ENCODE peak calls at places on chromosomes 1 and 21, in four cellular contexts. N, J, V and X are unnamed samples.

GRCh38 chr1:162710349-162710748 is 78.1 kb downstream of the DDR2 start:
- DNase-seq in N (no peak), J (no peak), V (no peak), X (no peak)

GRCh38 chr1:3547055-3548005 is 64.0 kb downstream of the MEGF6 start:
- DNase-seq in N (no peak), J (no peak), V (no peak), X (no peak)

GRCh38 chr1:179154437-179154836 is 72.6 kb downstream of the TOR3A start:
- DNase-seq in V (no peak), N (no peak), J (no peak), X (no peak)

GRCh38 chr1:62687421-62687902 is 724 bp downstream of the DOCK7 start:
- DNase-seq in N (no peak), J (peak; percentile 40), V (no peak), X (no peak)

GRCh38 chr1:203126151-203126865 is 1.2 kb upstream of the ADORA1 start:
- DNase-seq in J (no peak), V (no peak), N (peak; percentile 55), X (peak; percentile 57)

GRCh38 chr21:40938078-40938477 is 91.1 kb upstream of the DSCAM start:
- DNase-seq in N (no peak), J (no peak), V (no peak), X (no peak)

GRCh38 chr1:233868461-233868860 is 36.0 kb upstream of the SLC35F3 start:
- DNase-seq in J (no peak), N (no peak), V (no peak), X (no peak)

GRCh38 chr1:231121533-231121932 is 40.3 kb upstream of the TRIM67 start:
- DNase-seq in J (no peak), N (no peak), V (no peak), X (no peak)

GRCh38 chr1:31977361-31978131 is 36.1 kb upstream of the KHDRBS1 start:
- DNase-seq in J (peak; percentile 65), N (no peak), V (no peak), X (no peak)

GRCh38 chr21:20618878-20619277 is 379.3 kb upstream of the NCAM2 start:
- DNase-seq in N (no peak), J (no peak), V (no peak), X (no peak)

GRCh38 chr1:156546267-156546666 is 26.1 kb downstream of the IQGAP3 start:
- DNase-seq in V (no peak), N (no peak), J (no peak), X (no peak)

GRCh38 chr1:161020573-161021167 is at the start of gene F11R:
- DNase-seq in N (no peak), J (peak; percentile 49), V (peak; percentile 75), X (no peak)

GRCh38 chr1:16155537-16156410 is at the start of gene EPHA2:
- DNase-seq in J (peak; percentile 91), V (peak; percentile 94), N (peak; percentile 97), X (peak; percentile 89)

GRCh38 chr1:244324176-244324883 is 127.4 kb downstream of the ADSS2 start:
- DNase-seq in V (no peak), N (no peak), J (no peak), X (peak; percentile 40)

GRCh38 chr1:95176859-95177258 is 57.2 kb upstream of the RWDD3 start:
- DNase-seq in V (no peak), J (no peak), N (no peak), X (no peak)

GRCh38 chr1:158654570-158654969 is 31.9 kb downstream of the SPTA1 start:
- DNase-seq in J (no peak), V (peak; percentile 7), N (no peak), X (no peak)

GRCh38 chr1:98849969-98850636 is 154.6 kb downstream of the PLPPR5 start:
- DNase-seq in N (no peak), J (no peak), V (no peak), X (no peak)

GRCh38 chr1:209863766-209864485 is 36.2 kb downstream of the UTP25 start:
- DNase-seq in V (no peak), N (no peak), J (no peak), X (no peak)

DNA sequence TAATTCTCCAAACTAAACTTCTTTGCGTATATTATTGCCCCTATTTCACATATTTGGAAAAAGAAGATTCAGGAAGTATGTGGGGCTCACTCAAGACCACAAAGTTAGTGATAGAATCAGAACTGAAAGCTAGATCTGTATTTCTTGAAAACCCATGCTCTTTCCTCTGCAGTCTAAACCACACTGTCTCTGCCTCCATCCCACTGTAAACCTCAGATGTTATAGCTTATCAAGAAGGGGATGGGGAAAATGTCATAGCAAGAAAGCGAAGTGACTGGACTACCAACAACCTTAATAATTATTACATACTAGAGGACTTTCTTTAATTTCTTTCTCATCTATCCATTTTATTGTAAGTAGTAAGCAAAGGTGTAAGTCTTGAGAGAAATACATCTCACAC is 257.7 kb upstream of the SGIP1 start:
- DNase-seq in V (no peak), N (no peak), J (no peak), X (no peak)
- H3K27ac ChIP-seq in V (peak overlapping the region; percentile 52), N (peak overlapping the region; percentile 82), J (peak overlapping the region; percentile 98), X (no peak overlapping the region)

DNA sequence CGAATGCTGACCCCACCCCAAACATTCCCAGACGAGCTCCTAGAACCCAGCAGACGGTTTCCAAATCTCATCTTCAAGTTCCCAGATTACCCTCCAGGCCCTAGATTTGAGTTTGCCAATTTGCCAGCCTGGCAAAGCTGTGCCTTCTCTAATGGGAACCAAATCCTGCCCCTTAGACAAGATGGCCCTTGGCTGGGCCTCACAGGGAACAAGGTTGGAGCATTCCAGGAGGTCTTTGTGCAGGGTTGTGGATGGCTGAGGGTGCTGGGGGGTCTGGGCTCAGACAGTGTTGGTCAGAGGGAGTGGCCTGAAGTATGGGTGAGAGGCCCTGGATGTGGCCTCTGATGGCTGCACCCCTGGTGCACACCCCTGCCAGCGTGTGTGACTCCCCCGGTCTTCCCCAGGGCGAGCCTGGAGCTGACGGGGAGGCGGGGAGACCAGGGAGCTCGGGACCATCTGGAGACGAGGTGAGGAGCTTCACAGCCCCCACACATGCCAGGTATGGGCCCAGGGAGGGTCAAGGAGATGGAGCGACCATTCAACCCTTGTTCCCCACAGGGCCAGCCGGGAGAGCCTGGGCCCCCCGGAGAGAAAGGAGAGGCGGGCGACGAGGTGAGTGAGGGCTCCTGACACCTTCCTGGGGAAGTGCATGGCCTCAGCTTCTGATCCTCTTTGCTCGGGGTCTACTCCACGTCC is 10.2 kb downstream of the COL6A1 start:
- DNase-seq in N (no peak), J (no peak), V (no peak), X (peak; percentile 72)
- H3K27ac ChIP-seq in N (peak overlapping the region; percentile 64), J (no peak overlapping the region), V (peak overlapping the region; percentile 86), X (peak overlapping the region; percentile 94)

GRCh38 chr21:33490991-33491372 is 534 bp downstream of the DNAJC28 start:
- DNase-seq in V (no peak), J (no peak), N (no peak), X (no peak)
- H3K27ac ChIP-seq in V (peak overlapping the region; percentile 79), J (peak overlapping the region; percentile 76), N (peak overlapping the region; percentile 89), X (peak overlapping the region; percentile 88)

GRCh38 chr1:7252411-7253117 is 467.3 kb downstream of the CAMTA1 start:
- DNase-seq in N (no peak), J (no peak), V (no peak), X (no peak)
- H3K27ac ChIP-seq in N (no peak overlapping the region), J (no peak overlapping the region), V (no peak overlapping the region), X (no peak overlapping the region)

DNA sequence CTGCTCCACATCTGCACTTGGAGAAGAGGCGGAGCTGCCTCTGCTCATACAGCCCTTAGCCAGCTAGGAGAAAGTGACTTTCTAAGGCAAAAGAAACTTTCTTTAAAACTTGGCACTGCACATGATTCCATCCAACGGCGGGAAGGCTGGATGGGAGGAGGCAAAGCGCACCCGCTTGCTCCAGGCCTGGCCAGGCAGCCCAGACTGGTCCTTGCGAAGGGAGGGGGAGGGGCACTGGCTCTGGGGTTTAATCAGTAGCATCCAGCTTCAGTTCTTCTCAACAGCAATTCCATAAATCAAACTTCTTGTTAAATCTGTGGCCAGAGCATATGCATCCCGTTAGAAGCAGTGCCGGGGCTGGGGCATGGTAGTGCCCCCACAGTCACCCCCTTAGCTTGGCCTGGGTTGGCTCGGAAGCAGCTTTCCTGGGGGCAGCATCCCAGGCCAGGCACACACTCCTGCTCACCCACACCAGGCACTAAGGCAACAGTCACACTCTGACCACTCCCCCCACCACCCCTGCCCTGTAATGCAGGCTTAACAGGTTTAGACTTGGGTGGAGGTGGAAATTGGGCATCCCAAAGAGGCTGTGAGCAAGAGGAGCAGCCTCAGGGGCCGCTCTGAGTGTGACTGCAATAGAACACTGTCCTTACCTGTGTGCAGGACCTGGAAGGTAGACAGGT is 94.1 kb upstream of the CASZ1 start:
- DNase-seq in V (no peak), J (no peak), N (no peak), X (no peak)
- H3K27ac ChIP-seq in V (no peak overlapping the region), J (no peak overlapping the region), N (no peak overlapping the region), X (no peak overlapping the region)

GRCh38 chr1:236502972-236503639 is 20.7 kb upstream of the LGALS8 start:
- DNase-seq in J (peak; percentile 86), V (peak; percentile 63), N (no peak), X (no peak)
- H3K27ac ChIP-seq in J (peak overlapping the region; percentile 76), V (peak overlapping the region; percentile 49), N (peak overlapping the region; percentile 59), X (peak overlapping the region; percentile 26)

GRCh38 chr1:23367791-23368561 is 1.7 kb downstream of the ZNF436 start:
- DNase-seq in J (peak; percentile 98), V (peak; percentile 99), N (peak; percentile 99), X (peak; percentile 100)
- H3K27ac ChIP-seq in J (peak overlapping the region; percentile 99), V (peak overlapping the region; percentile 98), N (peak overlapping the region; percentile 99), X (peak overlapping the region; percentile 96)

GRCh38 chr1:173527151-173527826 is 50.2 kb downstream of the PRDX6 start:
- DNase-seq in V (no peak), J (no peak), N (peak; percentile 70), X (no peak)

GRCh38 chr1:173529106-173529505 is 52.0 kb downstream of the PRDX6 start:
- DNase-seq in N (no peak), J (no peak), V (no peak), X (no peak)

GRCh38 chr1:173532237-173532636 is 55.1 kb downstream of the PRDX6 start:
- DNase-seq in V (no peak), J (no peak), N (no peak), X (no peak)

GRCh38 chr1:173536254-173536653 is 59.1 kb downstream of the PRDX6 start:
- DNase-seq in N (no peak), J (no peak), V (no peak), X (no peak)

DNA sequence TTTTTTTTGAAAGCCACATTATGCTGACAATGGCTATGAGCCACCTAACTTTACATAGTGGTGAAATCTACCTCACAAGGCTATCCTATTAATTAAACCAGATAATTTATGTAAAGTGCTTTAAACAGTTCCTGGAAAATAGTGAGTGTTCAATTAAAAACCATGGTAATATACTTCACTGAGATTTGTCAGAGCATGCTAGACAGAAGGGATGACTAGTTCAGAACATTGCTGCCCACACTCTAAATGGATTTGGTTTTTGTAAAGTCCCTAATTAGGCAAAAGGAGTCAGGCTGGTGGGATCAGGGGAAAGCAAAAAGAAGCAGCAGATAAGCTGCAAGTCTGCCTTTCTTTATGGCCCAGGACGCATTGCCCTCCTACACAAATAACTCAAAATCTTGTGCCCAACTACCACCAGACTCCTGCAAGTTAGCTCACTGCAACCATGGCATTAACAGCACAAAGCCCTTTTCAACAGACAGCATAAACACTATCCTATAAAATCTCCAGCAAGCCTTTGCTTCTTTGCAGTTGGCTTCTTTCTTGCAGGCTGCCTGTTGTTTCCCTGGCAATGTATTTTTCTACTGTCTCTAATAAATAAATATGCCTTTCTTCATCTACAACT is 54.0 kb downstream of the PRDX6 start:
- DNase-seq in V (no peak), N (no peak), J (no peak), X (no peak)
- H3K27ac ChIP-seq in V (no peak overlapping the region), N (no peak overlapping the region), J (no peak overlapping the region), X (no peak overlapping the region)